ENCODE peak calls at places on chromosomes 11 and 22, in five cellular contexts. Z is HCT116, W is lung, F is fibroblast of villous mesenchyme, E is ovary. G is an unnamed sample.

GRCh38 chr11:119693253-119693815 is 35.7 kb downstream of the NECTIN1 start:
- DNase-seq in Z (no peak), W (no peak), E (no peak), F (no peak), G (no peak)

GRCh38 chr11:18650859-18651557 is 16.9 kb upstream of the SPTY2D1 start:
- DNase-seq in E (no peak), Z (peak; percentile 69), F (peak; percentile 80), W (peak; percentile 40), G (peak; percentile 54)

GRCh38 chr11:89458646-89459045 is 32.5 kb downstream of the NOX4 start:
- DNase-seq in F (no peak), E (no peak), Z (no peak), W (no peak), G (no peak)

GRCh38 chr22:31090217-31091085 is 9.3 kb downstream of the SMTN start:
- DNase-seq in E (no peak), F (no peak), Z (no peak), W (no peak), G (no peak)

GRCh38 chr22:37561209-37562048 is 1.1 kb downstream of the CDC42EP1 start:
- DNase-seq in W (peak; percentile 90), F (peak; percentile 91), Z (peak; percentile 73), E (peak; percentile 98), G (no peak)

GRCh38 chr11:35111171-35112055 is 27.6 kb upstream of the CD44 start:
- DNase-seq in E (no peak), W (no peak), Z (no peak), F (peak; percentile 81), G (no peak)

GRCh38 chr22:19675428-19675827 is 38.9 kb upstream of the SEPTIN5 start:
- DNase-seq in F (no peak), W (no peak), E (no peak), Z (no peak), G (no peak)

GRCh38 chr11:77487790-77488189 is 13.9 kb upstream of the PAK1 start:
- DNase-seq in E (no peak), Z (no peak), F (no peak), W (no peak), G (no peak)

GRCh38 chr11:79708319-79708928 is 267.6 kb upstream of the TENM4 start:
- DNase-seq in F (peak; percentile 11), E (no peak), W (no peak), Z (no peak), G (peak; percentile 46)

GRCh38 chr11:125175166-125175565 is 10.6 kb downstream of the PKNOX2 start:
- DNase-seq in Z (no peak), W (no peak), F (no peak), E (no peak), G (no peak)

GRCh38 chr22:49296561-49296960 is 531.1 kb downstream of the BRD1 start:
- DNase-seq in F (no peak), Z (no peak), E (no peak), W (no peak), G (no peak)

GRCh38 chr22:48832592-48832991 is 995.1 kb downstream of the BRD1 start:
- DNase-seq in F (no peak), W (no peak), E (no peak), Z (no peak), G (no peak)

GRCh38 chr22:19703869-19704268 is 10.4 kb upstream of the SEPTIN5 start:
- DNase-seq in F (no peak), W (no peak), Z (no peak), E (no peak), G (no peak)

GRCh38 chr11:6635082-6635932 is 16.1 kb upstream of the TPP1 start:
- DNase-seq in E (peak; percentile 71), Z (no peak), F (peak; percentile 81), W (peak; percentile 44), G (no peak)

GRCh38 chr22:25049770-25050169 is 97.3 kb downstream of the KIAA1671 start:
- DNase-seq in F (no peak), Z (no peak), W (no peak), E (no peak), G (no peak)

DNA sequence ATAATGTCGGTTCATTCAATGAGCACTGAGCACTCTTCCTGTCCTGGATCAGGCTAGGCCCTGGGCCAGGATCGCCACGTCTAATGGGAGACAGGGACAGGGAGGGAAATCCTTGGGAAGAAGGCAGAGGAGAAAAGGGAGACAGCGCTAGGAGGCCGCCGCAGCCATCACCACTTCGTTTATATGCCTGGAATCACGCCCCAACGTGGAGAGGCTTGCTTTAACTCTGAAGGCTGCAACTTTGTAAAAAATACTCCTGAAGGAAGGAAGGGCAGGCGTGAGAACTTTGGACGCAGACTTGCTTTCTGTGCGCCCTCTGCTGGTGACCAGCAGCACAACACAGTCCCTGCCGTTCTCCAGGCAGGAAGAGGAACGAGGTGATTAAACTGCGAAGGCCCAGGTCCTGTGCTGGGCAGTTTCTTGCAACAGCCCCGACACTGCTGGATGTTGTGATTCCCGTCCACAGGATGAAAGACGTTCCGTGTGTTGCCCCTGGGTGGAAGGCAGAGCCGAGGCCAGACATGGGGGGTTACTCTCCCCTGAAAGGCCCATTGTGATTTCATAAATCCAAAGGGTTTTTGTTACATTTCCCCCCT is 22.1 kb downstream of the RIBC2 start:
- DNase-seq in W (peak; percentile 87), E (peak; percentile 93), F (peak; percentile 95), Z (peak; percentile 60), G (peak; percentile 77)
- H3K4me3 ChIP-seq in W (no peak overlapping the region), E (no peak overlapping the region), F (no peak overlapping the region), Z (no peak overlapping the region), G (no peak overlapping the region)

DNA sequence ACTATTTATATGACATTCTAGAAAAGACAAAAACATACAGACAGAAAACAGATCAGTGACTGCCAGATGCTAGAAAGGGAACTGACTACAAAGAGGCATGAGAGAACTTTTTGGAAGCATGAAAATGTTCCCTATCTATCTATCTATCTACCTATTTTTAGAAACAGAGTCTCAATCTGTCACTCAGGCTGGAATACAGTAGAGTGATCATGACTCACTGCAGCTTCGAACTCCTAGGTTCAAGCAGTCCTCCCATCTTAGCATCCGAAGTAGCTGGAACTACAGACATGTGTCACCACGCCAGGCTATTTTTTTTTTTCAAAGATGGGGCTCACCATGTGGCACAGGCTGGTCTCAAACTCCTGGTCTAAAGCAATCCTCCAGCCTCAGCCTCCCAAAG is 6.9 kb downstream of the SBF2 start:
- DNase-seq in E (no peak), Z (no peak), F (no peak), W (no peak), G (no peak)
- TF ChIP-seq CTCF in E (no peak), Z (no peak), F (no peak), W (no peak), G (no peak)

DNA sequence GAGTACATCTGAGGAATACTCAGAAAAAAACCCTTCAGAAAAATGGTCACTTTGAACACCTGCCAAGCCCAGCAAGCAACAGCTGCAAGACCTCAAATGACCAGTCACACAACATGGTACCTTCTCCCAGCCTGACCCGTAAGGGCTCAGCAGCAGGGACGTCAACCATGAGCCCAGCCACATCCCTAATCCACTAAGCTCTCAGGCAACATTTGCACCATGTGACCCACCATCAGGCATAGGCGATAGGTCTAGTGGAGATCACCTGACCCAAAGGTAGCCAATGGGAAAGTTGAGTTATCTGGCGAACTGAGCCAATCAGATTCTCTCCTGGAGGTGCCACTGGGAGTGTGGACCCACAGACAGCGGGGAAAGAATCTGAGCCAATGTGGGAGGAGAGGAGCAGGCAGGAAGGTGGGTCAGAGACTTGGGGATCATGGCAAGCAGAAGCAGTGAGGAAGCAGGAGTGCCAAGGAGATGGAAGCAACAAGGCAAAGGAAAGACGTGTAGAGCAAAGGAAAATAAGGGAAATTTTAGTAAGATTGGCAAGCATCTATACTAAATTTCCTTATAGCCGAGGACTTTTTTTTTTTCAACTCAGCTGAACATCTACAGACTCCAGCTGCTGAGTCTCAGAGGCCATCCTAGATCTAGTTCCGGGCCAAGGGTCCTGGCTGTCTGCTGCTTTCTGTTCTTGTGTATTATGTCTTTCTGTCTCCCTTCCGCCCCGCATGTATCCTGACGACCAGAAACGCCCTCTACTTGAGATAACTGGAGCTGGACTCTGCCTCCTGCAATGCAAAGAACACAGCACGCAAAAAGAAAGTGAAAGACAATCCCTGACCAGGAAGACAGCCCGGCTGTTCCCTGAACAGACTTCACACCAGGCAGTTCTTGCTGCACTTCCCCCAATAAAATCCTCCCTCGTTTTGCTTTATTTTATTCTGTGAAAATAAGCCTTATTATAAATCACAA is 11.0 kb upstream of the PLAAT2 start:
- DNase-seq in W (peak; percentile 60), Z (no peak), F (peak; percentile 95), E (peak; percentile 67), G (no peak)
- H3K4me3 ChIP-seq in W (no peak overlapping the region), Z (no peak overlapping the region), F (peak overlapping the region; percentile 41), E (peak overlapping the region; percentile 26), G (no peak overlapping the region)

GRCh38 chr11:90542092-90542491 is 319.2 kb upstream of the CHORDC1 start:
- DNase-seq in Z (no peak), W (no peak), E (no peak), F (no peak), G (no peak)
- TF ChIP-seq CTCF in Z (no peak), W (no peak), E (no peak), F (no peak), G (peak; percentile 55)